ENCODE peak calls at places on chromosomes 1 and 21, in eight cellular contexts. A is activated T-helper 1 cell treated with anti-CD3 and anti-CD28 coated beads, Interleukin-2, amount 50 U/mL, for 16 hours; D is HEK293T; Y is substantia nigra; T is heart left ventricle; W is activated T-cell treated with anti-CD3 and anti-CD28 coated beads for 1 hour; I is GF-D8; N is NCI-H748 treated with DMSO at 0.1 percent for 48 hours. Q is an unnamed sample.

GRCh38 chr1:8217011-8217711 is 100.8 kb upstream of the SLC45A1 start:
- DNase-seq in A (no peak), D (no peak), Y (no peak), T (peak; percentile 56), W (no peak), I (no peak), N (no peak), Q (no peak)

GRCh38 chr1:145963218-145964019 is 956 bp downstream of the ANKRD34A start:
- DNase-seq in A (no peak), D (no peak), Y (no peak), T (no peak), W (no peak), I (no peak), N (peak; percentile 49), Q (no peak)

GRCh38 chr1:202968895-202969295 is 1.8 kb upstream of the CYB5R1 start:
- DNase-seq in A (no peak), D (peak; percentile 82), Y (peak; percentile 22), T (peak; percentile 37), W (no peak), I (peak; percentile 90), N (peak; percentile 7), Q (no peak)

GRCh38 chr1:6467744-6468688 is 2.0 kb upstream of the TNFRSF25 start:
- DNase-seq in A (no peak), D (no peak), Y (no peak), T (no peak), W (no peak), I (no peak), N (no peak), Q (no peak)

GRCh38 chr1:237814319-237814924 is 76.3 kb downstream of the ZP4 start:
- DNase-seq in A (no peak), D (peak; percentile 29), Y (no peak), T (no peak), W (no peak), I (no peak), N (no peak), Q (no peak)

GRCh38 chr1:244801246-244801645 is 34.2 kb upstream of the COX20 start:
- DNase-seq in A (peak; percentile 15), D (peak; percentile 74), Y (no peak), T (no peak), W (peak; percentile 35), I (no peak), N (peak; percentile 9), Q (no peak)

GRCh38 chr1:215890438-215890837 is 323.3 kb downstream of the KCTD3 start:
- DNase-seq in A (no peak), D (no peak), Y (no peak), T (no peak), W (no peak), I (no peak), N (no peak), Q (no peak)

GRCh38 chr1:29470087-29470787 is 233.9 kb downstream of the PTPRU start:
- DNase-seq in A (no peak), D (no peak), Y (no peak), T (no peak), W (no peak), I (no peak), N (no peak), Q (no peak)

GRCh38 chr1:41545996-41546938 is 61.8 kb upstream of the EDN2 start:
- DNase-seq in A (no peak), D (no peak), Y (no peak), T (peak; percentile 22), W (no peak), I (no peak), N (no peak), Q (no peak)

GRCh38 chr21:26659181-26659580 is 86.1 kb upstream of the CYYR1 start:
- DNase-seq in A (no peak), D (no peak), Y (no peak), T (no peak), W (no peak), I (no peak), N (no peak), Q (no peak)

GRCh38 chr21:36504067-36505058 is 24.4 kb upstream of the CLDN14 start:
- DNase-seq in A (no peak), D (peak; percentile 50), Y (no peak), T (no peak), W (peak; percentile 19), I (no peak), N (peak; percentile 8), Q (no peak)

GRCh38 chr1:68495968-68496679 is 758 bp downstream of the DEPDC1 start:
- DNase-seq in A (no peak), D (peak; percentile 22), Y (no peak), T (no peak), W (no peak), I (no peak), N (peak; percentile 52), Q (no peak)

GRCh38 chr1:27569088-27569459 is 34.9 kb downstream of the AHDC1 start:
- DNase-seq in A (no peak), D (no peak), Y (no peak), T (no peak), W (no peak), I (no peak), N (no peak), Q (no peak)

GRCh38 chr21:38913120-38913975 is 107.6 kb downstream of the ETS2 start:
- DNase-seq in A (no peak), D (peak; percentile 31), Y (no peak), T (peak; percentile 80), W (no peak), I (no peak), N (no peak), Q (peak; percentile 76)

GRCh38 chr1:228846952-228847351 is 111.7 kb downstream of the RHOU start:
- DNase-seq in A (no peak), D (no peak), Y (no peak), T (no peak), W (no peak), I (no peak), N (no peak), Q (no peak)

GRCh38 chr1:208332774-208333126 is 88.6 kb upstream of the PLXNA2 start:
- DNase-seq in A (no peak), D (no peak), Y (no peak), T (no peak), W (no peak), I (no peak), N (no peak), Q (no peak)

GRCh38 chr1:25590096-25590824 is 26.3 kb upstream of the MAN1C1 start:
- DNase-seq in A (no peak), D (no peak), Y (no peak), T (peak; percentile 33), W (no peak), I (no peak), N (no peak), Q (no peak)

GRCh38 chr1:26526287-26526686 is 3.3 kb upstream of the RPS6KA1 start:
- DNase-seq in A (no peak), D (no peak), Y (no peak), T (no peak), W (no peak), I (no peak), N (no peak), Q (no peak)

GRCh38 chr1:46466477-46467182 is 23.0 kb upstream of the DMBX1 start:
- DNase-seq in A (no peak), D (no peak), Y (no peak), T (no peak), W (no peak), I (no peak), N (peak; percentile 12), Q (no peak)

GRCh38 chr1:218481116-218481775 is 136.1 kb downstream of the TGFB2 start:
- DNase-seq in A (no peak), D (no peak), Y (no peak), T (no peak), W (no peak), I (no peak), N (no peak), Q (no peak)

GRCh38 chr1:201928266-201928665 is 18.1 kb downstream of the LMOD1 start:
- DNase-seq in A (no peak), D (no peak), Y (no peak), T (no peak), W (no peak), I (no peak), N (no peak), Q (no peak)

GRCh38 chr1:3023994-3024393 is 2.7 kb downstream of the ACTRT2 start:
- DNase-seq in A (no peak), D (no peak), Y (no peak), T (no peak), W (no peak), I (no peak), N (no peak), Q (no peak)

GRCh38 chr21:16587671-16588379 is 858.0 kb downstream of the USP25 start:
- DNase-seq in A (no peak), D (no peak), Y (no peak), T (peak; percentile 26), W (no peak), I (no peak), N (no peak), Q (no peak)

Q was measured in RWPE2.